ENCODE peak calls at places on chromosomes 16 and 17, in ten cellular contexts. P is NCI-H748 treated with DMSO at 0.1 percent for 48 hours; M is uterus; J is upper lobe of right lung; W is HAP-1; F is HCT116; S is AG08395; X is substantia nigra; U is activated T-cell treated with anti-CD3 and anti-CD28 coated beads, Interleukin-2, amount 50 U/mL, for 4 hours; C is T-helper 2 cell. Z is an unnamed sample.

GRCh38 chr16:54361246-54361645 is 74.7 kb upstream of the IRX3 start:
- DNase-seq in P (no peak), M (no peak), J (no peak), W (no peak), F (no peak), S (no peak), X (no peak), U (no peak), C (no peak), Z (no peak)

GRCh38 chr16:51773051-51773450 is 622.0 kb upstream of the SALL1 start:
- DNase-seq in P (no peak), M (no peak), J (no peak), W (no peak), F (no peak), S (no peak), X (no peak), U (no peak), C (no peak), Z (no peak)

GRCh38 chr16:56262148-56262878 is 71.0 kb downstream of the GNAO1 start:
- DNase-seq in P (no peak), M (no peak), J (no peak), W (no peak), F (no peak), S (no peak), X (no peak), U (peak), C (peak), Z (no peak)

GRCh38 chr17:1087381-1088241 is 90.7 kb downstream of the TIMM22 start:
- DNase-seq in P (peak), M (peak), J (peak), W (peak), F (no peak), S (peak), X (no peak), U (no peak), C (no peak), Z (peak)

GRCh38 chr16:51125992-51126391 is 25.1 kb downstream of the SALL1 start:
- DNase-seq in P (no peak), M (no peak), J (no peak), W (no peak), F (no peak), S (no peak), X (no peak), U (no peak), C (no peak), Z (no peak)

GRCh38 chr17:34370376-34370996 is 7.5 kb upstream of the CCL1 start:
- DNase-seq in P (no peak), M (no peak), J (no peak), W (no peak), F (no peak), S (no peak), X (no peak), U (no peak), C (peak), Z (no peak)

GRCh38 chr17:233473-233941 is 52.1 kb upstream of the DOC2B start:
- DNase-seq in P (no peak), M (peak), J (peak), W (no peak), F (no peak), S (no peak), X (no peak), U (no peak), C (no peak), Z (peak)

GRCh38 chr17:43125967-43126910 is 1.1 kb upstream of the BRCA1 start:
- DNase-seq in P (peak), M (peak), J (no peak), W (no peak), F (no peak), S (no peak), X (no peak), U (no peak), C (peak), Z (no peak)

GRCh38 chr16:13426279-13426678 is 493.7 kb upstream of the ERCC4 start:
- DNase-seq in P (no peak), M (no peak), J (no peak), W (no peak), F (no peak), S (no peak), X (no peak), U (no peak), C (no peak), Z (no peak)

GRCh38 chr17:58648236-58648635 is 43.6 kb downstream of the TEX14 start:
- DNase-seq in P (no peak), M (no peak), J (no peak), W (no peak), F (no peak), S (no peak), X (no peak), U (no peak), C (no peak), Z (no peak)

GRCh38 chr17:27552467-27552779 is 78.6 kb upstream of the LGALS9 start:
- DNase-seq in P (no peak), M (no peak), J (peak), W (no peak), F (peak), S (peak), X (no peak), U (no peak), C (no peak), Z (no peak)

GRCh38 chr17:8712698-8713097 is 31.9 kb downstream of the CCDC42 start:
- DNase-seq in P (no peak), M (no peak), J (no peak), W (no peak), F (no peak), S (no peak), X (no peak), U (no peak), C (no peak), Z (no peak)

GRCh38 chr16:87058728-87059250 is 258.4 kb downstream of the C16orf95 start:
- DNase-seq in P (no peak), M (no peak), J (no peak), W (no peak), F (no peak), S (no peak), X (no peak), U (no peak), C (no peak), Z (no peak)

Z was measured in aorta.